ENCODE peak calls at places on chromosomes 16 and 17, in ten cellular contexts. I is fibroblast of mammary gland, V is AG04449, O is GM12865, N is bronchial epithelial cell, B is foreskin fibroblast, X is lower leg skin, J is A673, M is AG10803, C is psoas muscle. H is an unnamed sample.

GRCh38 chr16:57648590-57649442 is 19.3 kb upstream of the ADGRG3 start:
- DNase-seq in I (peak; percentile 73), V (no peak), O (peak; percentile 88), N (peak; percentile 61), B (peak; percentile 87), X (peak; percentile 73), J (peak; percentile 87), M (peak; percentile 61), C (peak; percentile 82), H (no peak)

GRCh38 chr17:81221842-81222619 is 734 bp downstream of the CEP131 start:
- DNase-seq in I (no peak), V (no peak), O (no peak), N (no peak), B (peak; percentile 15), X (no peak), J (no peak), M (no peak), C (peak; percentile 55), H (no peak)

GRCh38 chr17:53822764-53823163 is at the start of gene KIF2B:
- DNase-seq in I (no peak), V (no peak), O (no peak), N (no peak), B (no peak), X (no peak), J (no peak), M (no peak), C (no peak), H (no peak)

GRCh38 chr17:1627219-1627986 is 1.2 kb downstream of the SLC43A2 start:
- DNase-seq in I (no peak), V (no peak), O (peak; percentile 57), N (no peak), B (no peak), X (no peak), J (no peak), M (no peak), C (peak; percentile 78), H (no peak)

GRCh38 chr17:81002409-81003361 is 11.0 kb downstream of the CHMP6 start:
- DNase-seq in I (peak; percentile 85), V (no peak), O (no peak), N (peak; percentile 62), B (peak; percentile 95), X (peak; percentile 61), J (peak; percentile 59), M (peak; percentile 52), C (peak; percentile 78), H (peak; percentile 51)

GRCh38 chr17:57243171-57243622 is 13.1 kb upstream of the MSI2 start:
- DNase-seq in I (peak; percentile 62), V (peak; percentile 1), O (peak; percentile 83), N (peak; percentile 53), B (peak; percentile 82), X (peak; percentile 47), J (peak; percentile 79), M (peak; percentile 60), C (peak; percentile 80), H (peak; percentile 24)

GRCh38 chr17:79531191-79531590 is 79.7 kb downstream of the RBFOX3 start:
- DNase-seq in I (no peak), V (no peak), O (no peak), N (no peak), B (no peak), X (no peak), J (no peak), M (no peak), C (no peak), H (no peak)

GRCh38 chr16:74226361-74226979 is 70.1 kb upstream of the PSMD7 start:
- DNase-seq in I (peak; percentile 31), V (no peak), O (no peak), N (no peak), B (peak; percentile 32), X (no peak), J (peak; percentile 62), M (peak; percentile 3), C (no peak), H (no peak)

GRCh38 chr16:62077998-62078397 is 41.8 kb upstream of the CDH8 start:
- DNase-seq in I (no peak), V (no peak), O (peak; percentile 8), N (peak; percentile 0), B (no peak), X (no peak), J (peak; percentile 79), M (peak; percentile 1), C (no peak), H (no peak)
- TF ChIP-seq CTCF in I (no peak), V (peak; percentile 38), O (peak; percentile 34), N (no peak), B (peak; percentile 13), X (no peak), J (peak; percentile 81), M (peak; percentile 32), C (no peak), H (no peak)

GRCh38 chr16:88420496-88420895 is 32.6 kb upstream of the ZFPM1 start:
- DNase-seq in I (no peak), V (no peak), O (no peak), N (no peak), B (no peak), X (no peak), J (no peak), M (no peak), C (no peak), H (no peak)

GRCh38 chr16:88416686-88417085 is 33.9 kb downstream of the ZNF469 start:
- DNase-seq in I (no peak), V (no peak), O (no peak), N (no peak), B (no peak), X (no peak), J (no peak), M (no peak), C (no peak), H (no peak)

GRCh38 chr16:88417684-88418476 is 35.1 kb downstream of the ZNF469 start:
- DNase-seq in I (no peak), V (no peak), O (no peak), N (no peak), B (no peak), X (no peak), J (no peak), M (no peak), C (no peak), H (no peak)

GRCh38 chr16:88419790-88420189 is 33.3 kb upstream of the ZFPM1 start:
- DNase-seq in I (no peak), V (no peak), O (no peak), N (no peak), B (no peak), X (no peak), J (no peak), M (no peak), C (no peak), H (no peak)

GRCh38 chr16:88418869-88419268 is 34.2 kb upstream of the ZFPM1 start:
- DNase-seq in I (no peak), V (no peak), O (no peak), N (no peak), B (no peak), X (no peak), J (no peak), M (no peak), C (no peak), H (no peak)
- H3K4me3 ChIP-seq in I (no peak overlapping the region), V (no peak overlapping the region), O (no peak overlapping the region), N (no peak overlapping the region), B (no peak overlapping the region), X (no peak overlapping the region), J (no peak overlapping the region), M (no peak overlapping the region), C (no peak overlapping the region), H (no peak overlapping the region)

GRCh38 chr16:30956601-30957455 is 726 bp upstream of the SETD1A start:
- DNase-seq in I (peak; percentile 83), V (no peak), O (peak; percentile 93), N (peak; percentile 84), B (peak; percentile 95), X (peak; percentile 67), J (peak; percentile 92), M (peak; percentile 78), C (peak; percentile 93), H (peak; percentile 71)
- TF ChIP-seq CTCF in I (no peak), V (peak; percentile 53), O (peak; percentile 33), N (peak; percentile 39), B (peak; percentile 41), X (no peak), J (peak; percentile 47), M (peak; percentile 42), C (peak; percentile 6), H (no peak)

GRCh38 chr16:73043828-73044493 is 4.0 kb downstream of the ZFHX3 start:
- DNase-seq in I (no peak), V (no peak), O (no peak), N (no peak), B (peak; percentile 46), X (no peak), J (no peak), M (peak; percentile 65), C (peak; percentile 69), H (peak; percentile 74)
- H3K4me3 ChIP-seq in I (no peak overlapping the region), V (no peak overlapping the region), O (no peak overlapping the region), N (no peak overlapping the region), B (no peak overlapping the region), X (no peak overlapping the region), J (no peak overlapping the region), M (no peak overlapping the region), C (peak overlapping the region; percentile 37), H (no peak overlapping the region)

DNA sequence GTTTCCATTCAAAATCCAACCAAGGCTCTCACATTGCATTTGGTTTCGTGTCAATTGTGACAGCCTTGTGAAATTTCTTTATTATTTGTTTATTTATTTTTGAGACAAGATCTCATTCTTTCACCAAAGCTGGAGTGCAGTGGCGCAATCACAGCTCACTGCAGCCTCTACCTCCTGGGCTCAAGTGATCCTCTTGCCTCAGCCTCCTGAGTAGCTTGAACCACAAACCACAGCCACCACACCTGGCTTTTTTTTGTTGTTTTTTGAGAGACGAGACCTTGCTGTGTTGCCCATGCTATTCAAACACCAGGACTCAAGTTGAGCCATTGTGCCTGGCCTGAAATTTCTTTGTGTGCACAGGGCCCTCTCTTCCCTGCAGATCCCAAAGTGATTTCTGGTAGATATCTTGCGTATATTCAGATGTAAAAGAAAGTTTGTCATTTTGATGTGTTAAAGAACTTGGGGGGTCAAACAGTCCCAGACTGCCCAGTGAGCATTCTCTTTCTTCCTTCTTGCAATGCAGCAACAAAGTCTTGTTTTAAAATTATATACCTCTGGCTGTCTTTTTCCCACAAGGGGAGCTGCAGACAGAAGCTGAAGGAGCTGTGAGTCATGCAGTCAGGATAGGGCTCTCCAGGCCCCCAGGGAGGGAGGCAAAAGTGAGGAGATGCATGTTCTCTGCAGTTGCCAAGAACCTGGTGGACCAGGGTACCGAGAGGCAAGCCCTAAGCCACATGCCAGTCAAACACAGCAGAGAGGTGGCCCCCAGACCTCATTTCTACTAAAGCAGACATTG is 15.5 kb upstream of the USP22 start:
- DNase-seq in I (peak; percentile 70), V (no peak), O (no peak), N (peak; percentile 45), B (peak; percentile 50), X (no peak), J (peak; percentile 51), M (peak; percentile 34), C (no peak), H (peak; percentile 39)
- TF ChIP-seq CTCF in I (peak; percentile 34), V (peak; percentile 28), O (no peak), N (no peak), B (peak; percentile 22), X (no peak), J (no peak), M (peak; percentile 31), C (no peak), H (no peak)

H was measured in astrocyte.